ENCODE peak calls at places on chromosomes 16 and 17, in seven cellular contexts. One of them, this sample, is unnamed.

GRCh38 chr17:5619088-5619740 is 34.9 kb upstream of the NLRP1 start:
- DNase-seq in GM13977: no peak
- DNase-seq in nephron progenitor cell: no peak
- DNase-seq in A549: no peak
- DNase-seq in heart left ventricle: no peak
- DNase-seq in CD8-positive, alpha-beta T cell: no peak
- DNase-seq in astrocyte of the cerebellum: no peak
- DNase-seq in this sample: peak

GRCh38 chr17:11944587-11944986 is 52.7 kb downstream of the ZNF18 start:
- DNase-seq in GM13977: no peak
- DNase-seq in nephron progenitor cell: no peak
- DNase-seq in A549: no peak
- DNase-seq in heart left ventricle: no peak
- DNase-seq in CD8-positive, alpha-beta T cell: no peak
- DNase-seq in astrocyte of the cerebellum: peak
- DNase-seq in this sample: no peak

GRCh38 chr17:78473951-78474630 is 95.6 kb downstream of the PGS1 start:
- DNase-seq in GM13977: no peak
- DNase-seq in nephron progenitor cell: no peak
- DNase-seq in A549: no peak
- DNase-seq in heart left ventricle: no peak
- DNase-seq in CD8-positive, alpha-beta T cell: no peak
- DNase-seq in astrocyte of the cerebellum: no peak
- DNase-seq in this sample: no peak

GRCh38 chr17:652310-652709 is 62.3 kb downstream of the VPS53 start:
- DNase-seq in GM13977: no peak
- DNase-seq in nephron progenitor cell: no peak
- DNase-seq in A549: no peak
- DNase-seq in heart left ventricle: peak
- DNase-seq in CD8-positive, alpha-beta T cell: no peak
- DNase-seq in astrocyte of the cerebellum: peak
- DNase-seq in this sample: no peak

GRCh38 chr17:39979021-39979660 is 1.5 kb upstream of the PSMD3 start:
- DNase-seq in GM13977: no peak
- DNase-seq in nephron progenitor cell: no peak
- DNase-seq in A549: no peak
- DNase-seq in heart left ventricle: no peak
- DNase-seq in CD8-positive, alpha-beta T cell: no peak
- DNase-seq in astrocyte of the cerebellum: peak
- DNase-seq in this sample: no peak

GRCh38 chr17:51423421-51424160 is 163.2 kb downstream of the UTP18 start:
- DNase-seq in GM13977: no peak
- DNase-seq in nephron progenitor cell: no peak
- DNase-seq in A549: peak
- DNase-seq in heart left ventricle: no peak
- DNase-seq in CD8-positive, alpha-beta T cell: no peak
- DNase-seq in astrocyte of the cerebellum: no peak
- DNase-seq in this sample: no peak

GRCh38 chr16:4897328-4897727 is 39.6 kb downstream of the PPL start:
- DNase-seq in GM13977: no peak
- DNase-seq in nephron progenitor cell: no peak
- DNase-seq in A549: no peak
- DNase-seq in heart left ventricle: no peak
- DNase-seq in CD8-positive, alpha-beta T cell: no peak
- DNase-seq in astrocyte of the cerebellum: no peak
- DNase-seq in this sample: no peak

GRCh38 chr16:87834015-87834667 is 35.2 kb downstream of the SLC7A5 start:
- DNase-seq in GM13977: no peak
- DNase-seq in nephron progenitor cell: no peak
- DNase-seq in A549: no peak
- DNase-seq in heart left ventricle: no peak
- DNase-seq in CD8-positive, alpha-beta T cell: peak
- DNase-seq in astrocyte of the cerebellum: no peak
- DNase-seq in this sample: no peak

GRCh38 chr17:81419333-81419885 is 24.2 kb downstream of the BAHCC1 start:
- DNase-seq in GM13977: no peak
- DNase-seq in nephron progenitor cell: peak
- DNase-seq in A549: peak
- DNase-seq in heart left ventricle: peak
- DNase-seq in CD8-positive, alpha-beta T cell: no peak
- DNase-seq in astrocyte of the cerebellum: peak
- DNase-seq in this sample: no peak

GRCh38 chr17:50661348-50661747 is 26.7 kb downstream of the ABCC3 start:
- DNase-seq in GM13977: no peak
- DNase-seq in nephron progenitor cell: no peak
- DNase-seq in A549: no peak
- DNase-seq in heart left ventricle: no peak
- DNase-seq in CD8-positive, alpha-beta T cell: no peak
- DNase-seq in astrocyte of the cerebellum: no peak
- DNase-seq in this sample: no peak

GRCh38 chr17:29590261-29590978 is 972 bp upstream of the GIT1 start:
- DNase-seq in GM13977: no peak
- DNase-seq in nephron progenitor cell: peak
- DNase-seq in A549: peak
- DNase-seq in heart left ventricle: peak
- DNase-seq in CD8-positive, alpha-beta T cell: no peak
- DNase-seq in astrocyte of the cerebellum: no peak
- DNase-seq in this sample: no peak

GRCh38 chr16:27202923-27203428 is 350 bp upstream of the KDM8 start:
- DNase-seq in GM13977: no peak
- DNase-seq in nephron progenitor cell: no peak
- DNase-seq in A549: no peak
- DNase-seq in heart left ventricle: no peak
- DNase-seq in CD8-positive, alpha-beta T cell: no peak
- DNase-seq in astrocyte of the cerebellum: no peak
- DNase-seq in this sample: no peak

GRCh38 chr17:48873212-48873611 is 19.4 kb upstream of the ATP5MC1 start:
- DNase-seq in GM13977: no peak
- DNase-seq in nephron progenitor cell: no peak
- DNase-seq in A549: no peak
- DNase-seq in heart left ventricle: peak
- DNase-seq in CD8-positive, alpha-beta T cell: no peak
- DNase-seq in astrocyte of the cerebellum: no peak
- DNase-seq in this sample: no peak

GRCh38 chr17:63150994-63151464 is 185.0 kb downstream of the TANC2 start:
- DNase-seq in GM13977: no peak
- DNase-seq in nephron progenitor cell: peak
- DNase-seq in A549: no peak
- DNase-seq in heart left ventricle: no peak
- DNase-seq in CD8-positive, alpha-beta T cell: no peak
- DNase-seq in astrocyte of the cerebellum: no peak
- DNase-seq in this sample: no peak

GRCh38 chr17:17849863-17850373 is 13.1 kb upstream of the SREBF1 start:
- DNase-seq in GM13977: peak
- DNase-seq in nephron progenitor cell: no peak
- DNase-seq in A549: no peak
- DNase-seq in heart left ventricle: peak
- DNase-seq in CD8-positive, alpha-beta T cell: peak
- DNase-seq in astrocyte of the cerebellum: no peak
- DNase-seq in this sample: peak

GRCh38 chr17:36611345-36612072 is 10.1 kb downstream of the MRM1 start:
- DNase-seq in GM13977: no peak
- DNase-seq in nephron progenitor cell: no peak
- DNase-seq in A549: no peak
- DNase-seq in heart left ventricle: no peak
- DNase-seq in CD8-positive, alpha-beta T cell: no peak
- DNase-seq in astrocyte of the cerebellum: no peak
- DNase-seq in this sample: no peak

GRCh38 chr17:80187090-80187489 is 17.3 kb downstream of the CARD14 start:
- DNase-seq in GM13977: no peak
- DNase-seq in nephron progenitor cell: no peak
- DNase-seq in A549: peak
- DNase-seq in heart left ventricle: no peak
- DNase-seq in CD8-positive, alpha-beta T cell: no peak
- DNase-seq in astrocyte of the cerebellum: no peak
- DNase-seq in this sample: no peak

GRCh38 chr16:14539156-14539555 is 90.9 kb downstream of the PARN start:
- DNase-seq in GM13977: no peak
- DNase-seq in nephron progenitor cell: no peak
- DNase-seq in A549: no peak
- DNase-seq in heart left ventricle: no peak
- DNase-seq in CD8-positive, alpha-beta T cell: no peak
- DNase-seq in astrocyte of the cerebellum: no peak
- DNase-seq in this sample: no peak

GRCh38 chr16:30870904-30871303 is 23.0 kb downstream of the BCL7C start:
- DNase-seq in GM13977: no peak
- DNase-seq in nephron progenitor cell: no peak
- DNase-seq in A549: no peak
- DNase-seq in heart left ventricle: no peak
- DNase-seq in CD8-positive, alpha-beta T cell: no peak
- DNase-seq in astrocyte of the cerebellum: no peak
- DNase-seq in this sample: peak

GRCh38 chr16:30867747-30868146 is 26.1 kb downstream of the BCL7C start:
- DNase-seq in GM13977: no peak
- DNase-seq in nephron progenitor cell: no peak
- DNase-seq in A549: peak
- DNase-seq in heart left ventricle: no peak
- DNase-seq in CD8-positive, alpha-beta T cell: no peak
- DNase-seq in astrocyte of the cerebellum: no peak
- DNase-seq in this sample: no peak

DNA sequence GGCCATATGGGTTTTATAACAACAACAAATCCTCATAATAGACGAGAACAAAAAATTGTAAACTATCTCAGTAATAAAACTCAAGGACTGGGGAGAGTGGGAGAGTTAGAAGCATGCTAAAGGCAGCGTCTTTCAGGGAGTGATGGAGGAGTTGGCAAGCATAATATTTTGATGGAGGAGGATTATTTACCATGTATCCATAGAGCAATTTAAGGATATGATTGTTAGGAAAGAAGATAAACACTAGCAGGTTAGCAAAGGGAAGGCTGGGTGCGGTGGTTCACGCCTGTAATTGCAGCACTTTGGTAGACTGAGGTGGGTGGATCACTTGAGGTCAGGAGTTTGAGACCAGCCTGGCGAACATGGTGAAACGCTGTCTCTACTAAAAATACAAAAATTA is 27.8 kb downstream of the BCL7C start:
- DNase-seq in GM13977: no peak
- DNase-seq in nephron progenitor cell: no peak
- DNase-seq in A549: no peak
- DNase-seq in heart left ventricle: no peak
- DNase-seq in CD8-positive, alpha-beta T cell: no peak
- DNase-seq in astrocyte of the cerebellum: no peak
- DNase-seq in this sample: no peak
- TF ChIP-seq CTCF in GM13977: no peak
- TF ChIP-seq CTCF in nephron progenitor cell: no peak
- TF ChIP-seq CTCF in A549: no peak
- TF ChIP-seq CTCF in heart left ventricle: no peak
- TF ChIP-seq CTCF in CD8-positive, alpha-beta T cell: no peak
- TF ChIP-seq CTCF in astrocyte of the cerebellum: no peak
- TF ChIP-seq CTCF in this sample: no peak

DNA sequence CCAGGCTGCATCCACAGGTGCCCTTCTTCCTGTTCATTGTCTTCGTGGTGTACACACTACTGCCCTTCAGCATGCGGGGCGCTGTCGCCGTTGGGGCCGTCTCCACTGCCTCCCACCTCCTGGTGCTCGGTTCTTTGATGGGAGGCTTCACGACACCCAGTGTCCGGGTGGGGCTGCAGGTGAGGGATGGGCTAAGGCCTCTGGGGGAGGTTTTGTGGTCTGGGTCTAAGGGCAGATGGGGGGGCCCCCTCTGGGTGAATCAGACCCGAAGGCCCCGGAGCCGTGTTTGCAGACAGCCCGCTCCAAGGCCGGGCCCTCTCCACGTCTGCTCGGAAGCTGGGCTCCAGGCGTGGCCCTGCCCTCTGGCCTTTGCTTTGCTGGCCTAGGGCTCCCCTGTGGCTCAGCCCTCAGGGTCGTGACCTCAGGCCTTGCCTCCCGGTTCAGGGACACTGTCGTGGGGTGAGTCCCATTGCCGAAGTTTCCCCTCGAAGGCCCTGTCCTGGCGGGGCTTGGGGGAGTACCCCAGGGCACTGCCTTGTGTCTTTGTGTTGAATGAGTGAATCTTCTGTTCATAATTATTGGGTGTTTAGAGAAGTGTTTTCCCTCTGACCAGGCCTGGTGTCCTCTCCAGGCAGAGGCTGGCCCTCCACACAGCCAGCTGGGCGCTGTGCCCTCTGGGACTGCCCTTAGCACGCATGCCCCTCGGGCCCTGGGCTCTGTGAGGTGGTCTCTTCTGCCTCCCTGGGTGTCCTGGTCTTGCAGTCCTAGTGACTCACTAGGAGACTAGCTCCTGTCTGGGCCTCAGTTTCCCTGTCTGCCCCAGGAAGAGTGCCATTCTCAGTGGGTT is 25.6 kb downstream of the ADCY7 start:
- DNase-seq in GM13977: no peak
- DNase-seq in nephron progenitor cell: no peak
- DNase-seq in A549: no peak
- DNase-seq in heart left ventricle: no peak
- DNase-seq in CD8-positive, alpha-beta T cell: no peak
- DNase-seq in astrocyte of the cerebellum: no peak
- DNase-seq in this sample: no peak
- TF ChIP-seq CTCF in GM13977: no peak
- TF ChIP-seq CTCF in nephron progenitor cell: no peak
- TF ChIP-seq CTCF in A549: no peak
- TF ChIP-seq CTCF in heart left ventricle: no peak
- TF ChIP-seq CTCF in CD8-positive, alpha-beta T cell: no peak
- TF ChIP-seq CTCF in astrocyte of the cerebellum: no peak
- TF ChIP-seq CTCF in this sample: no peak

GRCh38 chr16:1884889-1885288 is 12.9 kb upstream of the MEIOB start:
- DNase-seq in GM13977: no peak
- DNase-seq in nephron progenitor cell: no peak
- DNase-seq in A549: no peak
- DNase-seq in heart left ventricle: no peak
- DNase-seq in CD8-positive, alpha-beta T cell: no peak
- DNase-seq in astrocyte of the cerebellum: no peak
- DNase-seq in this sample: no peak
- TF ChIP-seq CTCF in GM13977: no peak
- TF ChIP-seq CTCF in nephron progenitor cell: no peak
- TF ChIP-seq CTCF in A549: no peak
- TF ChIP-seq CTCF in heart left ventricle: no peak
- TF ChIP-seq CTCF in CD8-positive, alpha-beta T cell: no peak
- TF ChIP-seq CTCF in astrocyte of the cerebellum: no peak
- TF ChIP-seq CTCF in this sample: no peak

DNA sequence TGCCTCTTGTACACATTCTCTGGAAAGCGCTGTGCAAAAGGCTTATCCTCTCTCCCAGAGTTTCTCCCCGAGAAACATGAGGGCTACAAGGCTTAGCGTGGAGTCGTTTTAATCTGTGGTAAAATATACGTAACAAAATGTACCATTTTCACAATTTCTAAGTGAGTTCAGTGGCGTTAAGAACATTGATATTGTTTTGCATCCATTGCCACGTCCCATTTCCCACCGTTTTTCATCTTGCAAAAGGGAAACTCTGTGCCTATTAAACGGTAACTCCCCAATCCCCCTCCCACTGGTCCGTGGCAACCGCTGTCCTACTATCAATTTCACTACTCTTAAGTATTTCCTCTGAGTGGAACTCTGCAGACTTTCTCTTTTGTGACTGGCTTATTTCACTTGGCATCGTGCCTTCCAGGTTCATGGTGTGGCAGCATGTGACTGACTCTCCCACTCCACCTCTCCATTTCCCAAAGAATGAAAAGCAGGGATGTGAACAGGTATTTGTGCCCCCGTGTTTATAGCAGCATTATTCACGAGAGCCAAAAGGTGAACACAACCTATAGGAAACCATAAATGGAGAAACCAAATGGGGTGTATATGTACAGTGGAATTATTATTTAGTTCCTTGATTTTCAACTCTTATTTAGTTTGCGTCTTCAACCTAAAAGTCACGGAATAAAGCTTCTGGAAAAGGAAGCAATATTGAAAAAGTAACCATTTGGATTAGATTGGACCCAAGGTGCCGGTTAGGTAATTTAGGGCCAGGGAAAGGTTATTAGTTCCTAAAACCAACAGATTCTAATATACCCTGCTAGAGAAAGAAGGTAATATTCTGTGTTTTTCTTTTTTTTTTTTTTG is 1.1 kb upstream of the USP32 start:
- DNase-seq in GM13977: peak
- DNase-seq in nephron progenitor cell: no peak
- DNase-seq in A549: peak
- DNase-seq in heart left ventricle: peak
- DNase-seq in CD8-positive, alpha-beta T cell: no peak
- DNase-seq in astrocyte of the cerebellum: peak
- DNase-seq in this sample: peak
- TF ChIP-seq CTCF in GM13977: no peak
- TF ChIP-seq CTCF in nephron progenitor cell: no peak
- TF ChIP-seq CTCF in A549: no peak
- TF ChIP-seq CTCF in heart left ventricle: no peak
- TF ChIP-seq CTCF in CD8-positive, alpha-beta T cell: no peak
- TF ChIP-seq CTCF in astrocyte of the cerebellum: no peak
- TF ChIP-seq CTCF in this sample: no peak

This sample was measured in GM10248.